ENCODE peak calls at places on chromosomes 6 and 20, in seven cellular contexts. A is fibroblast of mammary gland, Z is left ventricle myocardium inferior, B is NCI-H2107, W is HuH-7, E is HT-29, F is AG10803. Q is an unnamed sample.

GRCh38 chr20:43915209-43916072 is 789 bp downstream of the TOX2 start:
- DNase-seq in A (peak; percentile 14), Z (no peak), B (no peak), W (no peak), E (no peak), F (peak; percentile 24), Q (peak; percentile 26)

GRCh38 chr20:24620937-24621519 is 151.6 kb downstream of the SYNDIG1 start:
- DNase-seq in A (no peak), Z (no peak), B (no peak), W (no peak), E (no peak), F (no peak), Q (no peak)

GRCh38 chr20:38338849-38339520 is 7.3 kb upstream of the LBP start:
- DNase-seq in A (peak; percentile 29), Z (no peak), B (no peak), W (no peak), E (peak; percentile 71), F (no peak), Q (peak; percentile 38)

GRCh38 chr6:26045046-26045938 is 41.9 kb upstream of the HFE start:
- DNase-seq in A (peak; percentile 95), Z (peak; percentile 57), B (peak; percentile 22), W (peak; percentile 69), E (peak; percentile 95), F (peak; percentile 88), Q (no peak)

GRCh38 chr6:107862383-107862782 is 38.3 kb upstream of the SCML4 start:
- DNase-seq in A (no peak), Z (no peak), B (no peak), W (no peak), E (no peak), F (no peak), Q (no peak)

GRCh38 chr20:48945840-48946514 is 24.5 kb downstream of the ARFGEF2 start:
- DNase-seq in A (peak; percentile 25), Z (no peak), B (no peak), W (no peak), E (peak; percentile 100), F (peak; percentile 30), Q (peak; percentile 54)

GRCh38 chr20:31848088-31848999 is 2.9 kb upstream of the FOXS1 start:
- DNase-seq in A (no peak), Z (no peak), B (no peak), W (no peak), E (no peak), F (no peak), Q (no peak)

GRCh38 chr20:44160133-44160532 is 26.9 kb downstream of the JPH2 start:
- DNase-seq in A (no peak), Z (no peak), B (no peak), W (no peak), E (no peak), F (no peak), Q (no peak)

GRCh38 chr20:36830791-36831691 is 44.9 kb upstream of the TLDC2 start:
- DNase-seq in A (peak; percentile 67), Z (peak; percentile 80), B (no peak), W (no peak), E (peak; percentile 38), F (peak; percentile 66), Q (no peak)

GRCh38 chr6:42659806-42660205 is 62.6 kb downstream of the PRPH2 start:
- DNase-seq in A (no peak), Z (no peak), B (no peak), W (no peak), E (no peak), F (no peak), Q (no peak)

GRCh38 chr6:31928672-31928939 is 1.1 kb downstream of the C2 start:
- DNase-seq in A (no peak), Z (no peak), B (no peak), W (no peak), E (no peak), F (no peak), Q (no peak)

GRCh38 chr20:62156254-62156556 is 12.6 kb downstream of the SS18L1 start:
- DNase-seq in A (no peak), Z (no peak), B (no peak), W (no peak), E (no peak), F (no peak), Q (no peak)

GRCh38 chr6:65280060-65280459 is 427.0 kb downstream of the EYS start:
- DNase-seq in A (no peak), Z (no peak), B (no peak), W (no peak), E (no peak), F (no peak), Q (no peak)

GRCh38 chr6:34242252-34243130 is 5.8 kb downstream of the HMGA1 start:
- DNase-seq in A (peak; percentile 52), Z (no peak), B (no peak), W (peak; percentile 1), E (no peak), F (no peak), Q (no peak)